ENCODE peak calls at places on chromosome 1, in ten cellular contexts. J, G, I, W, U, D, V, M, C and F are unnamed samples.

GRCh38 chr1:55718758-55719671 is 503.9 kb upstream of the USP24 start:
- DNase-seq in V (no peak), C (no peak), U (no peak), J (no peak), G (peak; percentile 100), M (peak; percentile 84), D (peak; percentile 79), I (no peak), W (no peak), F (peak; percentile 99)

GRCh38 chr1:151718011-151718431 is 1.4 kb upstream of the CELF3 start:
- DNase-seq in C (no peak), V (no peak), D (no peak), G (no peak), M (no peak), I (no peak), W (no peak), J (peak; percentile 6), U (no peak), F (no peak)

GRCh38 chr1:109185990-109186703 is 27.6 kb upstream of the SARS1 start:
- DNase-seq in U (no peak), M (no peak), V (no peak), G (no peak), W (no peak), I (no peak), D (no peak), J (no peak), C (no peak), F (no peak)

GRCh38 chr1:150925080-150925479 is 1.1 kb upstream of the SETDB1 start:
- DNase-seq in I (no peak), M (no peak), V (no peak), W (peak; percentile 9), U (peak; percentile 36), D (no peak), C (no peak), G (no peak), J (no peak), F (no peak)

GRCh38 chr1:118504231-118504644 is 319.2 kb upstream of the SPAG17 start:
- DNase-seq in U (no peak), M (no peak), G (no peak), C (no peak), W (no peak), J (no peak), V (no peak), I (no peak), D (no peak), F (no peak)

GRCh38 chr1:227043755-227044154 is 103.7 kb downstream of the COQ8A start:
- DNase-seq in D (no peak), M (no peak), U (no peak), V (no peak), W (no peak), J (no peak), I (no peak), G (peak; percentile 43), C (no peak), F (no peak)

GRCh38 chr1:5969168-5969567 is 23.1 kb downstream of the NPHP4 start:
- DNase-seq in C (no peak), U (no peak), D (no peak), G (no peak), M (no peak), J (no peak), W (no peak), V (no peak), I (no peak), F (no peak)

GRCh38 chr1:151251656-151252470 is 2.7 kb upstream of the PSMD4 start:
- DNase-seq in M (peak; percentile 65), V (peak; percentile 43), D (peak; percentile 88), J (peak; percentile 81), G (peak; percentile 71), I (peak; percentile 83), C (peak; percentile 13), W (peak; percentile 17), U (no peak), F (peak; percentile 71)

GRCh38 chr1:2344744-2345296 is 46.5 kb downstream of the MORN1 start:
- DNase-seq in W (no peak), J (no peak), I (no peak), V (no peak), U (no peak), G (no peak), C (peak; percentile 6), M (no peak), D (no peak), F (no peak)

GRCh38 chr1:21663951-21664805 is 5.0 kb downstream of the RAP1GAP start:
- DNase-seq in V (no peak), J (no peak), W (no peak), I (no peak), G (no peak), M (no peak), U (no peak), D (no peak), C (no peak), F (no peak)

GRCh38 chr1:44672254-44672955 is 1.9 kb downstream of the TMEM53 start:
- DNase-seq in D (peak; percentile 59), V (no peak), W (no peak), C (no peak), U (no peak), I (no peak), J (no peak), G (peak; percentile 91), M (peak; percentile 48), F (peak; percentile 40)

GRCh38 chr1:54575161-54575560 is 27.1 kb downstream of the ACOT11 start:
- DNase-seq in G (no peak), C (no peak), D (no peak), I (no peak), W (no peak), U (no peak), M (no peak), J (no peak), V (no peak), F (no peak)

GRCh38 chr1:38115251-38115650 is 68.7 kb upstream of the POU3F1 start:
- DNase-seq in J (no peak), M (no peak), U (no peak), W (no peak), C (no peak), D (no peak), I (no peak), V (no peak), G (no peak), F (no peak)

GRCh38 chr1:12075195-12076114 is 12.4 kb downstream of the TNFRSF8 start:
- DNase-seq in C (no peak), V (no peak), G (peak; percentile 95), W (no peak), M (no peak), J (no peak), U (no peak), I (no peak), D (no peak), F (peak; percentile 54)

GRCh38 chr1:158830904-158831507 is at the start of gene MNDA:
- DNase-seq in J (no peak), C (no peak), I (no peak), M (no peak), D (no peak), W (no peak), G (no peak), U (no peak), V (no peak), F (no peak)

GRCh38 chr1:108572182-108572581 is 12.3 kb downstream of the EEIG2 start:
- DNase-seq in W (no peak), V (no peak), D (no peak), C (no peak), J (no peak), M (no peak), U (no peak), G (no peak), I (no peak), F (no peak)

GRCh38 chr1:30760596-30761311 is 3.2 kb upstream of the LAPTM5 start:
- DNase-seq in G (no peak), J (no peak), C (no peak), V (no peak), D (no peak), I (no peak), M (no peak), U (no peak), W (no peak), F (no peak)